ENCODE peak calls at places on chromosomes 12 and 14, in five cellular contexts. U, Y, M, I and A are unnamed samples. For H3K4me1, the result is how much of the 10 kb centered on the place peaks cover.

GRCh38 chr12:105342464-105342863 is 12.0 kb downstream of the C12orf75 start:
- DNase-seq in M (no peak), U (no peak), I (no peak), Y (no peak), A (no peak)

GRCh38 chr14:96508900-96509299 is 6.7 kb downstream of the PAPOLA start:
- DNase-seq in I (peak), M (no peak), U (no peak), Y (no peak), A (no peak)

GRCh38 chr12:6426882-6427671 is 17.7 kb upstream of the CD27 start:
- DNase-seq in M (no peak), Y (peak), U (no peak), I (no peak), A (peak)

GRCh38 chr12:81450920-81451739 is 308.0 kb downstream of the PPFIA2 start:
- DNase-seq in U (no peak), M (no peak), I (peak), Y (no peak), A (no peak)

GRCh38 chr14:49954171-49954631 is 61.3 kb downstream of the ARF6 start:
- DNase-seq in Y (no peak), I (no peak), M (no peak), U (no peak), A (no peak)

GRCh38 chr12:122067966-122068365 is 10.6 kb upstream of the MLXIP start:
- DNase-seq in Y (peak), M (no peak), I (no peak), U (no peak), A (peak)

GRCh38 chr12:31928246-31929139 is 30.7 kb upstream of the RESF1 start:
- DNase-seq in U (no peak), M (no peak), I (no peak), Y (peak), A (no peak)

GRCh38 chr12:108424816-108425215 is 85.7 kb upstream of the CMKLR1 start:
- DNase-seq in M (no peak), Y (no peak), I (no peak), U (no peak), A (no peak)

GRCh38 chr12:54988402-54989054 is 4.0 kb upstream of the TESPA1 start:
- DNase-seq in U (peak), Y (no peak), M (peak), I (no peak), A (peak)

GRCh38 chr12:115934046-115934445 is 343.4 kb downstream of the MED13L start:
- DNase-seq in M (no peak), I (no peak), Y (no peak), U (no peak), A (no peak)

DNA sequence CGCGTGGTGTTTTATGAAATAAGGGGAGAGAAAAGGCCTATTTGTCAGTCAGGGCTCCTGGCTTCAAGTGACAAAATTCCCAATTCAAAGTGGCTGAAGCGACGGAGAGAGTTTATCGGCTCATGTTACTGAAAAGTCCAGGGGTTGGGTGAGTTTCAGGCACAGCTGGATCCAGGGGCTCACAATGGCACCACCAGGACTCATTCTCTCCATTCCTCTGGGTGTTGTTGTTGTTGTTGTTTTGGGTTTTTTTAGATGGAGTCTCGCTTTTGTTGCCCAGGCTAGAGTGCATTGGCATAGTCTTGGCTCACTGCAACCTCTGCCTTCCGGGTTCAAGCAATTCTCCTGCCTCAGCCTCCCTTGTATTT is 119.4 kb downstream of the SCARB1 start:
- DNase-seq in Y (no peak), U (no peak), M (no peak), I (no peak), A (no peak)
- H3K4me1 ChIP-seq in Y (under half), U (under half), M (under half), I (half or more), A (half or more)

DNA sequence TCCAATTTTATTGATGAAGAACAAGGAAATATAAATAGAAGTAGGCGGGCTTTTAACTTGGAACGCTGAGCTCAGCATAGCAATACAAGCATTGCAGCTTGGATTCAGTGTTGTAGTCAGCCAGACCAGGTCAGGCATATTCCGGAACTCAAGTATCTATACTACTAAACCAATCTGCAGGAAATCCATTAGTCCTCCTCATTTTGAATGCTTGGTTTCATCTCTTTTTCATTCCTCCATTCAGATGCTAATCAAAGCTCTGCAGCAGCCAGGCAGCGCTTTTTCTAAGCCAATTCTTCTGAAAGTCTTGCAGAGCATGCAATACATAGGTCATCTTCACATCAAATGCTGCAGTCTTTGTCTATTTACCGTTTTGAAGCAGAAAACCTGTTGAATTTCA is 49.0 kb downstream of the KIF21A start:
- DNase-seq in Y (no peak), U (no peak), I (no peak), M (no peak), A (no peak)
- H3K4me1 ChIP-seq in Y (under half), U (under half), I (under half), M (under half), A (under half)

GRCh38 chr14:73775339-73776193 is 61.4 kb upstream of the PNMA1 start:
- DNase-seq in U (no peak), Y (no peak), I (no peak), M (no peak), A (no peak)

GRCh38 chr14:73773441-73774243 is 59.5 kb upstream of the PNMA1 start:
- DNase-seq in U (no peak), M (no peak), I (no peak), Y (no peak), A (peak)

GRCh38 chr14:73774671-73775070 is 60.5 kb upstream of the PNMA1 start:
- DNase-seq in M (no peak), U (no peak), I (no peak), Y (no peak), A (no peak)

GRCh38 chr14:73776194-73776537 is 62.0 kb upstream of the PNMA1 start:
- DNase-seq in U (no peak), Y (no peak), I (no peak), M (no peak), A (no peak)

GRCh38 chr14:73774244-73774575 is 60.0 kb upstream of the PNMA1 start:
- DNase-seq in U (no peak), Y (no peak), M (no peak), I (no peak), A (no peak)
- H3K4me1 ChIP-seq in U (under half), Y (half or more), M (half or more), I (half or more), A (under half)

DNA sequence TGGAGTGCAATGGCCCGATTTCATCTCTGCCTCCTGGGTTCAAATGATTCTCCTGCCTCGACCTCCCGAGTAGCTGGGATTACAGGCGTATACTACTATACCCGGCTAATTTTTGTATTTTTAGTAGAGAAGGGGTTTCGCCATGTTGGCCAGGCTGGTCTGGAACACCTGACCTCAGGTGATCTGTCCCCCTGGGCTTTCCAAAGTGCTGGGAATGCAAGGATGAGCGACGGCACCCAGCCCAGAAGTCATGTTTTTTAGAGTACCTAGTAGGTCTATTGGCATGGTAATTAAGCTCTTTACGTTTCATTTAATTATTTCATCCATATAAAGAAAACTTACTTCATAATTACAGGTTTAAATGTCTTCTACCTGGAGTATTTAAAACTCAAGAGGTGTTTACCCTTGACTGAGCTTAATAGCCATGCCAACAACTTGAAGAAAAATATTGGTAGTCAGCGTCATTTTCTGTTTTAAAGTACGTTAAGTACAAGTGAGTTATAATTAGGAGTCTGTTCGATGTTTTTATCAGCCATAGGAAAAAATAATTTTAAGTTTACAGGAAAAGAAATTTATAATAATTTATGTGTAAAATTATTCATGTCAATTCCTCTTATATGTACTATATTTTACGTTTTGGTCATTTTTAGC is 4.0 kb downstream of the TMPO start:
- DNase-seq in U (no peak), M (no peak), Y (no peak), I (no peak), A (no peak)
- H3K4me1 ChIP-seq in U (under half), M (under half), Y (under half), I (under half), A (under half)

GRCh38 chr12:53495903-53496751 is 3.1 kb downstream of the MAP3K12 start:
- DNase-seq in I (peak), M (peak), Y (no peak), U (peak), A (no peak)

GRCh38 chr12:53489242-53489915 is 9.9 kb downstream of the MAP3K12 start:
- DNase-seq in Y (no peak), U (no peak), M (peak), I (no peak), A (peak)

GRCh38 chr12:53492830-53493609 is 6.2 kb downstream of the MAP3K12 start:
- DNase-seq in Y (peak), M (peak), U (peak), I (peak), A (peak)

GRCh38 chr12:53493610-53494391 is 5.5 kb downstream of the MAP3K12 start:
- DNase-seq in I (no peak), U (peak), Y (no peak), M (peak), A (peak)

GRCh38 chr12:53492188-53492587 is 7.1 kb downstream of the MAP3K12 start:
- DNase-seq in Y (no peak), U (peak), I (no peak), M (peak), A (no peak)
- H3K4me1 ChIP-seq in Y (under half), U (under half), I (under half), M (under half), A (under half)